ENCODE peak calls at places on chromosome 4, in eight cellular contexts. M, V, T, S, Q, A, B and F are unnamed samples.

GRCh38 chr4:134777626-134778025 is 576.0 kb upstream of the PABPC4L start:
- DNase-seq in M (peak; percentile 15), V (no peak), T (no peak), S (peak; percentile 6), Q (no peak), A (no peak), B (no peak), F (peak; percentile 9)

GRCh38 chr4:159487284-159487747 is 384.4 kb downstream of the RAPGEF2 start:
- DNase-seq in M (peak; percentile 59), V (peak; percentile 87), T (peak; percentile 61), S (peak; percentile 92), Q (peak; percentile 62), A (peak; percentile 54), B (peak; percentile 17), F (peak; percentile 61)

GRCh38 chr4:183172881-183173280 is 73.8 kb downstream of the WWC2 start:
- DNase-seq in M (no peak), V (no peak), T (no peak), S (no peak), Q (no peak), A (no peak), B (no peak), F (no peak)

GRCh38 chr4:38860788-38861424 is 4.3 kb upstream of the TLR6 start:
- DNase-seq in M (peak; percentile 45), V (peak; percentile 57), T (peak; percentile 47), S (peak; percentile 71), Q (peak; percentile 49), A (no peak), B (no peak), F (peak; percentile 63)

GRCh38 chr4:163331629-163332360 is 601 bp downstream of the NPY1R start:
- DNase-seq in M (peak; percentile 19), V (peak; percentile 28), T (peak; percentile 30), S (peak; percentile 38), Q (peak; percentile 59), A (no peak), B (peak; percentile 15), F (peak; percentile 35)

GRCh38 chr4:139278956-139279722 is 886 bp downstream of the MGARP start:
- DNase-seq in M (peak; percentile 1), V (peak; percentile 18), T (no peak), S (peak; percentile 33), Q (peak; percentile 34), A (no peak), B (no peak), F (peak; percentile 26)

GRCh38 chr4:144410230-144410783 is 235.6 kb upstream of the HHIP start:
- DNase-seq in M (no peak), V (no peak), T (peak; percentile 42), S (no peak), Q (no peak), A (no peak), B (no peak), F (no peak)

GRCh38 chr4:31365006-31365690 is 645.0 kb downstream of the PCDH7 start:
- DNase-seq in M (no peak), V (no peak), T (no peak), S (peak; percentile 2), Q (no peak), A (no peak), B (no peak), F (no peak)

GRCh38 chr4:28558871-28559270 is 1698.2 kb downstream of the STIM2 start:
- DNase-seq in M (no peak), V (no peak), T (peak; percentile 76), S (peak; percentile 7), Q (no peak), A (no peak), B (no peak), F (no peak)

GRCh38 chr4:185265942-185266341 is 56.5 kb downstream of the SNX25 start:
- DNase-seq in M (no peak), V (no peak), T (peak; percentile 35), S (peak; percentile 76), Q (no peak), A (peak; percentile 88), B (no peak), F (no peak)

GRCh38 chr4:105306158-105306781 is 159.6 kb downstream of the TET2 start:
- DNase-seq in M (peak; percentile 34), V (peak; percentile 2), T (peak; percentile 53), S (peak; percentile 7), Q (no peak), A (no peak), B (no peak), F (no peak)

GRCh38 chr4:166658585-166658984 is 575.7 kb downstream of the SPOCK3 start:
- DNase-seq in M (no peak), V (no peak), T (no peak), S (no peak), Q (no peak), A (no peak), B (no peak), F (no peak)

GRCh38 chr4:153706519-153706918 is 22.4 kb downstream of the TLR2 start:
- DNase-seq in M (no peak), V (no peak), T (no peak), S (no peak), Q (no peak), A (no peak), B (no peak), F (no peak)

GRCh38 chr4:48337726-48338125 is 3.6 kb upstream of the SLAIN2 start:
- DNase-seq in M (no peak), V (no peak), T (peak; percentile 95), S (no peak), Q (no peak), A (no peak), B (no peak), F (no peak)

GRCh38 chr4:168598191-168598590 is 101.3 kb downstream of the PALLD start:
- DNase-seq in M (no peak), V (peak; percentile 79), T (peak; percentile 75), S (peak; percentile 83), Q (no peak), A (peak; percentile 39), B (no peak), F (no peak)

GRCh38 chr4:107094332-107094731 is 58.2 kb upstream of the DKK2 start:
- DNase-seq in M (no peak), V (peak; percentile 52), T (peak; percentile 11), S (peak; percentile 83), Q (no peak), A (peak; percentile 58), B (no peak), F (no peak)

GRCh38 chr4:96352051-96352517 is 512.2 kb downstream of the PDHA2 start:
- DNase-seq in M (peak; percentile 36), V (peak; percentile 63), T (peak; percentile 14), S (peak; percentile 64), Q (peak; percentile 10), A (no peak), B (no peak), F (peak; percentile 46)
- TF ChIP-seq CTCF in M (no peak), V (peak; percentile 45), T (peak; percentile 14), S (peak; percentile 57), Q (peak; percentile 31), A (peak; percentile 28), B (peak; percentile 5), F (peak; percentile 57)

GRCh38 chr4:80221161-80221560 is 23.9 kb downstream of the PRDM8 start:
- DNase-seq in M (no peak), V (peak; percentile 67), T (no peak), S (peak; percentile 55), Q (no peak), A (peak; percentile 35), B (no peak), F (no peak)
- TF ChIP-seq CTCF in M (no peak), V (peak; percentile 51), T (peak; percentile 32), S (peak; percentile 53), Q (peak; percentile 33), A (peak; percentile 82), B (no peak), F (peak; percentile 49)

DNA sequence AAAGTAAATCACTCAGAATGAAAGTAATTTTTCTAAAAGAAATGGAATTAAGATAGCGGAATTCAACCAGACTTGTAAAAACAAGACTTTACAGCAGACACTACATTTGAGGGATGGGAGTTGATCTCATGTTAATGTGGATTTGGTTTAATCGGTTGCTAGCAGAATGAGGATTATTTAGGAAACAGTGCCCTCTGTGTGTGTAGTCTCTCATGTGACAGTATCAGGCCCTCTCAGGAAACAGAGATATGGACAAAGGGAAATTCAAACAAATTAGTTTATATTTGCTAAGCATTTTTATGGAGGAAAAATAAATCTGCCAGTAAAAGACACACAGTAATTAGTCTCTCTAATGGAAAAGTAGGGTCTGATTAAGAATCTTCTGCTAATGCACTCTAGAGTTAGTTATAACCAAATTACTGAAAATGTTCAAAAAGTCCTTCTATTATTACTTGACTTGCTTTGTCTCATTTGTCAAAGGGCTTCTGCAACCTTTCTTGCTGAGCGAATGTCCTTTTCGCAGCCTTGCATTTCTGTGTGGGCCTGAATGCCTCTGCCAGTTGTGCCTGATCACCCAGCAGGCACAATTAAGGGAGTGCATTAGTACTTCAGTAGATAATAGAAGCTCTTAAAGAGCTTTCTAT is 1282.3 kb upstream of the TENM3 start:
- DNase-seq in M (no peak), V (no peak), T (no peak), S (no peak), Q (no peak), A (no peak), B (no peak), F (no peak)
- TF ChIP-seq CTCF in M (no peak), V (no peak), T (no peak), S (no peak), Q (no peak), A (no peak), B (no peak), F (no peak)

GRCh38 chr4:151407018-151407417 is 2.0 kb upstream of the FHIP1A start:
- DNase-seq in M (no peak), V (no peak), T (no peak), S (no peak), Q (no peak), A (no peak), B (no peak), F (no peak)

GRCh38 chr4:151407466-151408379 is 1.3 kb upstream of the FHIP1A start:
- DNase-seq in M (peak; percentile 19), V (no peak), T (peak; percentile 66), S (no peak), Q (peak; percentile 14), A (no peak), B (peak; percentile 24), F (peak; percentile 29)

GRCh38 chr4:151409470-151410313 is 716 bp downstream of the FHIP1A start:
- DNase-seq in M (peak; percentile 75), V (peak; percentile 26), T (peak; percentile 96), S (peak; percentile 39), Q (peak; percentile 66), A (no peak), B (peak; percentile 14), F (peak; percentile 9)

GRCh38 chr4:151408380-151408629 is 671 bp upstream of the FHIP1A start:
- DNase-seq in M (no peak), V (no peak), T (no peak), S (no peak), Q (no peak), A (no peak), B (no peak), F (no peak)

DNA sequence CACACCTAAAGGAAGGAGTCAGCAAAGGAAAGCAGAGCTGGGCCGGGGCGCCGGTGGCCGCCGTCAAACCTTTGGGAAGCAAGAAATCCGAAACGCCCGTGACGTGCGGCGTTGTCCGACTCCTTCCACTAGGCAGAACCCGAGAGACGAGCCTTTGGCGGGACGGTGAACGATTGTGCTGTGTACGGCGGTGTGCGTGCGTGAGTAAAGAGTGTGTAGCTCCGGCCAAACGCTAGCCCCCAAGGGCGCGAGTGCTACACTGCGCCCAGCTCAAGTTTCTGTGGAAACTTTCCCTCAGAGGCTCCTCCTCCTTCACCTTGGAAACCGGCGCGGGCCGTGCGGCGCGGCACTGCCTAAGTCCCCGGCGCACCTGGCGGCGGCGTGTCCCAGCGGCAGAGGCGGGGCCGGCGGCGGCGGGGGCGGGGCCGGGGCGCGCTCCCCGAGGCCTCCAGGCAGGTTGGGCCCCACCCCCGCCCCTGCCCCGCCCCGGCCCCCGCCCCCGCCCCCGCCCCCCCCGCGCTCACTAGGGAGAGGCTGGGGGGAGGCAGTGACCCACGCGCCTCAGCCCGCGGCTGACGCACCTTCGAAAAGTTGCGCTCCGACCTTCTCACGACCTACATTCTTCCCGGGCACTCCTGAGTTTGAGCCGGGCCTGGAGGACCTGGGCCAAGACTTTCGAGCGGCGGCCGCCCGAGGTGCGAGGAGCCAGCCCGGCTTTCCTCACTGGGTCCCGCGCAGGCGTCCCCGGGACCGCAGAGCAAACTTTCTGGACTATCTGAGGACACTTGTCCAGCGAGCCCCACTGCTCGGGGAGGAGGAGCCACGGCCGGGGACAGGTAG is at the start of gene FHIP1A:
- DNase-seq in M (peak; percentile 94), V (peak; percentile 51), T (peak; percentile 95), S (peak; percentile 76), Q (peak; percentile 91), A (peak; percentile 42), B (peak; percentile 78), F (peak; percentile 63)
- TF ChIP-seq CTCF in M (no peak), V (peak; percentile 7), T (no peak), S (peak; percentile 35), Q (no peak), A (no peak), B (peak; percentile 19), F (no peak)